ENCODE peak calls at places on chromosomes 7 and 10, in seven cellular contexts. P is HCT116, K is fibroblast of lung, C is MM.1S, E is SK-N-SH, H is GM23248, F is endodermal cell. O is an unnamed sample.

GRCh38 chr7:128379900-128380806 is 18.7 kb upstream of the PRRT4 start:
- DNase-seq in P (no peak), K (no peak), C (no peak), E (no peak), H (no peak), F (no peak), O (no peak)

GRCh38 chr7:95472521-95473160 is 13.1 kb upstream of the ASB4 start:
- DNase-seq in P (no peak), K (peak; percentile 64), C (no peak), E (no peak), H (peak; percentile 70), F (no peak), O (peak; percentile 41)

GRCh38 chr10:62048473-62048872 is 147.0 kb downstream of the ARID5B start:
- DNase-seq in P (no peak), K (no peak), C (peak; percentile 32), E (no peak), H (no peak), F (no peak), O (peak; percentile 34)

GRCh38 chr7:1743481-1744230 is 73.6 kb downstream of the ELFN1 start:
- DNase-seq in P (no peak), K (no peak), C (no peak), E (peak; percentile 66), H (no peak), F (no peak), O (no peak)

GRCh38 chr10:44405038-44405437 is 20.1 kb upstream of the CXCL12 start:
- DNase-seq in P (no peak), K (no peak), C (no peak), E (no peak), H (no peak), F (no peak), O (no peak)

GRCh38 chr7:24956021-24956420 is 24.0 kb downstream of the OSBPL3 start:
- DNase-seq in P (no peak), K (no peak), C (no peak), E (peak; percentile 63), H (peak; percentile 71), F (no peak), O (peak; percentile 59)

GRCh38 chr7:21064698-21065648 is 278.3 kb upstream of the SP8 start:
- DNase-seq in P (no peak), K (no peak), C (no peak), E (no peak), H (no peak), F (no peak), O (no peak)

GRCh38 chr10:97463363-97464132 is 17.6 kb downstream of the ZDHHC16 start:
- DNase-seq in P (peak; percentile 40), K (peak; percentile 27), C (peak; percentile 48), E (peak; percentile 70), H (peak; percentile 79), F (peak; percentile 87), O (peak; percentile 88)

GRCh38 chr10:60314306-60314940 is 75.3 kb downstream of the ANK3 start:
- DNase-seq in P (peak; percentile 39), K (peak; percentile 81), C (no peak), E (no peak), H (peak; percentile 79), F (no peak), O (peak; percentile 67)

GRCh38 chr7:106644999-106645398 is 16.0 kb downstream of the CCDC71L start:
- DNase-seq in P (no peak), K (no peak), C (no peak), E (no peak), H (no peak), F (no peak), O (no peak)

GRCh38 chr10:108904163-108904878 is 1019.0 kb downstream of the XPNPEP1 start:
- DNase-seq in P (no peak), K (peak; percentile 52), C (no peak), E (peak; percentile 11), H (peak; percentile 48), F (no peak), O (peak; percentile 14)

GRCh38 chr10:34075269-34075926 is 739.7 kb downstream of the PARD3 start:
- DNase-seq in P (no peak), K (no peak), C (no peak), E (no peak), H (no peak), F (no peak), O (no peak)

GRCh38 chr10:132477066-132477397 is 60.6 kb upstream of the INPP5A start:
- DNase-seq in P (no peak), K (no peak), C (no peak), E (no peak), H (no peak), F (no peak), O (no peak)

GRCh38 chr10:6086375-6087233 is 2.2 kb upstream of the RBM17 start:
- DNase-seq in P (peak; percentile 76), K (peak; percentile 75), C (peak; percentile 90), E (peak; percentile 83), H (peak; percentile 94), F (peak; percentile 96), O (peak; percentile 95)

GRCh38 chr7:108014200-108014599 is 11.2 kb upstream of the LAMB1 start:
- DNase-seq in P (no peak), K (peak; percentile 70), C (no peak), E (no peak), H (no peak), F (no peak), O (no peak)

GRCh38 chr7:85094046-85094720 is 92.7 kb downstream of the SEMA3D start:
- DNase-seq in P (no peak), K (peak; percentile 55), C (no peak), E (no peak), H (no peak), F (no peak), O (no peak)

GRCh38 chr7:80660939-80661338 is 22.5 kb downstream of the CD36 start:
- DNase-seq in P (no peak), K (no peak), C (no peak), E (no peak), H (no peak), F (no peak), O (no peak)

GRCh38 chr10:98427011-98427515 is 12.1 kb upstream of the PYROXD2 start:
- DNase-seq in P (no peak), K (no peak), C (no peak), E (no peak), H (no peak), F (peak; percentile 35), O (no peak)

GRCh38 chr7:2233876-2234275 is 1.1 kb upstream of the MAD1L1 start:
- DNase-seq in P (no peak), K (peak; percentile 72), C (no peak), E (no peak), H (no peak), F (no peak), O (no peak)

DNA sequence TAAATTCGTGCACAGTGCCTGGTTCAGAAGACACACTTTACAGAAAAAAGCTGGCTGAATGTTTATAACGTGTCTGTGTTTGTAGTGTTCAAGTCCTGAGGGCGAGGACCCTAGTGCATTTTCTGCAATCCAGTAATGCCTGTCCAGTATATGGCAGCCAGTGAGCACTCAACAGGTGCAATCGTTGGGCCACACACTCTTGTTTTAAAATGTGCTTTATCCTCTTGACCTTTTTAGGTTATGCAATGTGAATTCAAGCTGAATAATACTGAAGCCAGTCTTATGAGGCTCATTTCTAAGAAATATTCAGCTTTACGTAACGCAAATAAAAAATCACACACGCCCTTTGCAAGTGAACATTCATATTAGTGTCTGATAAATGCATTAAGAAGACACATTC is 775 bp upstream of the MTURN start:
- DNase-seq in P (no peak), K (no peak), C (no peak), E (no peak), H (no peak), F (no peak), O (peak; percentile 13)
- H3K9ac ChIP-seq in P (peak overlapping the region; percentile 12), K (no peak overlapping the region), C (peak overlapping the region; percentile 30), E (peak overlapping the region; percentile 1), H (peak overlapping the region; percentile 96), F (no peak overlapping the region), O (peak overlapping the region; percentile 73)

GRCh38 chr7:131188367-131189339 is 139.0 kb upstream of the MKLN1 start:
- DNase-seq in P (peak; percentile 93), K (peak; percentile 99), C (peak; percentile 20), E (no peak), H (peak; percentile 99), F (peak; percentile 54), O (peak; percentile 82)
- H3K4me1 ChIP-seq in P (peaks cover 42% of the 10 kb centered on the region), K (peaks cover 12% of the 10 kb centered on the region), C (peaks cover 5% of the 10 kb centered on the region), E (peaks cover 25% of the 10 kb centered on the region), H (peaks cover 28% of the 10 kb centered on the region), F (peaks cover 6% of the 10 kb centered on the region), O (peaks cover 32% of the 10 kb centered on the region)

GRCh38 chr10:70084189-70084588 is 31.5 kb downstream of the MACROH2A2 start:
- DNase-seq in P (no peak), K (no peak), C (no peak), E (no peak), H (no peak), F (no peak), O (no peak)
- H3K4me3 ChIP-seq in P (no peak overlapping the region), K (no peak overlapping the region), C (no peak overlapping the region), E (no peak overlapping the region), H (no peak overlapping the region), F (no peak overlapping the region), O (no peak overlapping the region)

GRCh38 chr7:5634107-5634950 is 147.1 kb downstream of the RNF216 start:
- DNase-seq in P (no peak), K (peak; percentile 85), C (no peak), E (peak; percentile 93), H (peak; percentile 86), F (peak; percentile 90), O (peak; percentile 92)
- H3K9ac ChIP-seq in P (no peak overlapping the region), K (no peak overlapping the region), C (no peak overlapping the region), E (peak overlapping the region; percentile 39), H (peak overlapping the region; percentile 66), F (peak overlapping the region; percentile 29), O (peak overlapping the region; percentile 80)

DNA sequence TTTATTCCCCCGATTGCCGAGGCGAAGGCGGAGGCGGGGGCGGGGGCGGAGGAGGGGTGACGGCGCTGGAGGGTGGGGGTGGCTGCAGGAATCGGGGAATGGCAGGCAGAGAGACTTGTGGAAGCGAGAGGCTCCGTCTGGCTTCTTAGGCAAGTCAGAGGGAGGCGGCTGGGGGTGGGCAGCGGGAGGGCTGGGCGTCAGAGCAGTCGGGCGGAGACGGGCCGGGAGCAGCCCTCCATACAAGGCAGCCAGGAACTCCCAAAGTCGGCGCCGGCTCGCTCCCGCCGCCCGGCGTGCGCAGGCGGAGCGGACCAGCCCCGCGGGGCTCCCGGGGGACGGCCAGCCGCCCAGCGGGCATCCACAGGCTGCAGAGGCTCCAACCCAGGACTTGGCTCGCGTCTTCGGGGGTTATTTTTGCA is 233 bp upstream of the CACNA2D1 start:
- DNase-seq in P (no peak), K (peak; percentile 93), C (peak; percentile 50), E (peak; percentile 97), H (peak; percentile 92), F (peak; percentile 93), O (peak; percentile 92)
- H3K4me1 ChIP-seq in P (no peaks in the 10 kb centered on the region), K (peaks cover 2% of the 10 kb centered on the region), C (peaks cover 6% of the 10 kb centered on the region), E (peaks cover 8% of the 10 kb centered on the region), H (peaks cover 12% of the 10 kb centered on the region), F (no peaks in the 10 kb centered on the region), O (peaks cover 24% of the 10 kb centered on the region)

GRCh38 chr7:100744605-100745004 is 11.2 kb downstream of the ZAN start:
- DNase-seq in P (no peak), K (no peak), C (no peak), E (no peak), H (no peak), F (no peak), O (no peak)

GRCh38 chr7:100739934-100740333 is 6.5 kb downstream of the ZAN start:
- DNase-seq in P (no peak), K (no peak), C (no peak), E (no peak), H (no peak), F (no peak), O (no peak)

GRCh38 chr7:100745184-100745583 is 11.8 kb downstream of the ZAN start:
- DNase-seq in P (peak; percentile 46), K (peak; percentile 60), C (no peak), E (peak; percentile 82), H (peak; percentile 83), F (no peak), O (peak; percentile 80)
- H3K4me3 ChIP-seq in P (peak overlapping the region; percentile 59), K (peak overlapping the region; percentile 51), C (no peak overlapping the region), E (peak overlapping the region; percentile 50), H (peak overlapping the region; percentile 73), F (no peak overlapping the region), O (peak overlapping the region; percentile 78)

GRCh38 chr10:128853537-128853936 is 613.5 kb upstream of the MGMT start:
- DNase-seq in P (no peak), K (no peak), C (no peak), E (no peak), H (no peak), F (no peak), O (no peak)
- H3K9ac ChIP-seq in P (no peak overlapping the region), K (no peak overlapping the region), C (no peak overlapping the region), E (no peak overlapping the region), H (no peak overlapping the region), F (no peak overlapping the region), O (no peak overlapping the region)